ENCODE peak calls at places on chromosomes 13 and 19, in six cellular contexts. B, H, A, C, X and P are unnamed samples.

GRCh38 chr19:53960886-53961285 is 1.9 kb upstream of the CACNG8 start:
- DNase-seq in X (no peak), B (no peak), C (no peak), H (no peak), A (no peak), P (no peak)

GRCh38 chr13:98445340-98446233 is 131.3 kb downstream of the STK24 start:
- DNase-seq in H (peak; percentile 37), X (peak; percentile 66), C (peak; percentile 53), A (peak; percentile 70), B (peak; percentile 86), P (no peak)

GRCh38 chr13:23558675-23559536 is 11.3 kb upstream of the TNFRSF19 start:
- DNase-seq in C (peak; percentile 95), X (peak; percentile 15), B (peak; percentile 23), H (no peak), A (no peak), P (no peak)

GRCh38 chr13:49620170-49620621 is 8.1 kb upstream of the ARL11 start:
- DNase-seq in X (peak; percentile 50), B (no peak), C (no peak), H (peak; percentile 21), A (no peak), P (no peak)

GRCh38 chr19:4206818-4207484 is 22.4 kb upstream of the EBI3 start:
- DNase-seq in A (no peak), H (no peak), B (no peak), X (no peak), C (no peak), P (no peak)

GRCh38 chr19:47275866-47276461 is 1.3 kb downstream of the INAFM1 start:
- DNase-seq in H (peak; percentile 17), C (no peak), X (no peak), A (no peak), B (no peak), P (no peak)

GRCh38 chr13:104694397-104694796 is 1628.2 kb upstream of the SLC10A2 start:
- DNase-seq in C (no peak), A (no peak), B (no peak), X (no peak), H (no peak), P (no peak)

GRCh38 chr13:43469791-43470190 is 317.0 kb downstream of the ENOX1 start:
- DNase-seq in X (no peak), C (no peak), A (no peak), H (no peak), B (no peak), P (no peak)

GRCh38 chr13:101785858-101786257 is 333.4 kb downstream of the ITGBL1 start:
- DNase-seq in H (no peak), C (peak; percentile 25), X (peak; percentile 5), A (no peak), B (no peak), P (no peak)

GRCh38 chr13:77448689-77449088 is 86.8 kb upstream of the SCEL start:
- DNase-seq in X (no peak), H (no peak), C (no peak), A (no peak), B (no peak), P (no peak)

GRCh38 chr13:110308377-110309158 is 1.5 kb downstream of the COL4A2 start:
- DNase-seq in X (no peak), B (no peak), H (no peak), A (peak; percentile 39), C (peak; percentile 32), P (no peak)

GRCh38 chr19:51333836-51334460 is 8.0 kb downstream of the VSIG10L start:
- DNase-seq in X (no peak), A (no peak), H (no peak), B (no peak), C (no peak), P (no peak)

GRCh38 chr13:34826432-34826831 is 115.6 kb upstream of the NBEA start:
- DNase-seq in X (no peak), H (no peak), B (no peak), A (no peak), C (no peak), P (no peak)